ENCODE peak calls at places on chromosomes 2 and 18, in seven cellular contexts. One of them, this sample, is unnamed.

GRCh38 chr18:34128436-34128835 is 96.3 kb downstream of the NOL4 start:
- DNase-seq in adrenal gland: no peak
- DNase-seq in AG10803: peak
- DNase-seq in GM12865: no peak
- DNase-seq in heart left ventricle: no peak
- DNase-seq in cardiac fibroblast: no peak
- DNase-seq in A549: no peak
- DNase-seq in this sample: no peak

GRCh38 chr2:155846249-155846648 is 486.3 kb downstream of the NR4A2 start:
- DNase-seq in adrenal gland: no peak
- DNase-seq in A549: no peak
- DNase-seq in cardiac fibroblast: no peak
- DNase-seq in heart left ventricle: no peak
- DNase-seq in AG10803: no peak
- DNase-seq in GM12865: no peak
- DNase-seq in this sample: peak

GRCh38 chr2:152012697-152013096 is 86.1 kb downstream of the CACNB4 start:
- DNase-seq in A549: no peak
- DNase-seq in AG10803: peak
- DNase-seq in heart left ventricle: no peak
- DNase-seq in GM12865: no peak
- DNase-seq in cardiac fibroblast: no peak
- DNase-seq in adrenal gland: no peak
- DNase-seq in this sample: peak

GRCh38 chr2:212683346-212683745 is 144.7 kb upstream of the ERBB4 start:
- DNase-seq in GM12865: no peak
- DNase-seq in AG10803: peak
- DNase-seq in cardiac fibroblast: peak
- DNase-seq in adrenal gland: no peak
- DNase-seq in heart left ventricle: no peak
- DNase-seq in A549: no peak
- DNase-seq in this sample: peak

GRCh38 chr18:9612989-9613388 is 1.4 kb downstream of the PPP4R1 start:
- DNase-seq in adrenal gland: no peak
- DNase-seq in heart left ventricle: no peak
- DNase-seq in A549: no peak
- DNase-seq in cardiac fibroblast: no peak
- DNase-seq in GM12865: peak
- DNase-seq in AG10803: no peak
- DNase-seq in this sample: no peak

GRCh38 chr18:26454192-26454591 is 94.2 kb downstream of the KCTD1 start:
- DNase-seq in cardiac fibroblast: no peak
- DNase-seq in GM12865: no peak
- DNase-seq in A549: no peak
- DNase-seq in heart left ventricle: no peak
- DNase-seq in AG10803: no peak
- DNase-seq in adrenal gland: no peak
- DNase-seq in this sample: no peak

GRCh38 chr2:239339726-239340654 is 60.8 kb downstream of the HDAC4 start:
- DNase-seq in heart left ventricle: no peak
- DNase-seq in AG10803: no peak
- DNase-seq in cardiac fibroblast: no peak
- DNase-seq in adrenal gland: no peak
- DNase-seq in GM12865: peak
- DNase-seq in A549: no peak
- DNase-seq in this sample: no peak

GRCh38 chr2:3491306-3491705 is 28.0 kb downstream of the ADI1 start:
- DNase-seq in GM12865: no peak
- DNase-seq in cardiac fibroblast: no peak
- DNase-seq in heart left ventricle: no peak
- DNase-seq in AG10803: no peak
- DNase-seq in A549: no peak
- DNase-seq in adrenal gland: no peak
- DNase-seq in this sample: no peak

GRCh38 chr2:85605406-85606115 is 3.1 kb upstream of the TMEM150A start:
- DNase-seq in heart left ventricle: peak
- DNase-seq in cardiac fibroblast: peak
- DNase-seq in adrenal gland: no peak
- DNase-seq in AG10803: peak
- DNase-seq in GM12865: no peak
- DNase-seq in A549: no peak
- DNase-seq in this sample: no peak

GRCh38 chr2:238890131-238890530 is 42.2 kb downstream of the TWIST2 start:
- DNase-seq in GM12865: no peak
- DNase-seq in adrenal gland: no peak
- DNase-seq in AG10803: no peak
- DNase-seq in heart left ventricle: no peak
- DNase-seq in A549: no peak
- DNase-seq in cardiac fibroblast: no peak
- DNase-seq in this sample: no peak

GRCh38 chr18:48676756-48677368 is 138.0 kb downstream of the CTIF start:
- DNase-seq in GM12865: peak
- DNase-seq in heart left ventricle: peak
- DNase-seq in A549: peak
- DNase-seq in AG10803: peak
- DNase-seq in cardiac fibroblast: peak
- DNase-seq in adrenal gland: peak
- DNase-seq in this sample: peak

GRCh38 chr2:69717902-69718301 is 24.0 kb upstream of the ANXA4 start:
- DNase-seq in AG10803: no peak
- DNase-seq in GM12865: peak
- DNase-seq in adrenal gland: no peak
- DNase-seq in cardiac fibroblast: no peak
- DNase-seq in A549: no peak
- DNase-seq in heart left ventricle: no peak
- DNase-seq in this sample: peak

GRCh38 chr18:50301074-50301473 is 13.6 kb upstream of the CXXC1 start:
- DNase-seq in adrenal gland: no peak
- DNase-seq in A549: no peak
- DNase-seq in AG10803: no peak
- DNase-seq in heart left ventricle: no peak
- DNase-seq in cardiac fibroblast: no peak
- DNase-seq in GM12865: no peak
- DNase-seq in this sample: no peak

GRCh38 chr18:77133920-77134496 is 1.4 kb upstream of the MBP start:
- DNase-seq in heart left ventricle: peak
- DNase-seq in AG10803: peak
- DNase-seq in cardiac fibroblast: no peak
- DNase-seq in adrenal gland: peak
- DNase-seq in A549: no peak
- DNase-seq in GM12865: peak
- DNase-seq in this sample: no peak

GRCh38 chr2:25572638-25573037 is 100.7 kb downstream of the DTNB start:
- DNase-seq in adrenal gland: no peak
- DNase-seq in cardiac fibroblast: no peak
- DNase-seq in GM12865: no peak
- DNase-seq in A549: no peak
- DNase-seq in heart left ventricle: no peak
- DNase-seq in AG10803: peak
- DNase-seq in this sample: peak

GRCh38 chr18:8262221-8262620 is 347.0 kb upstream of the RAB12 start:
- DNase-seq in A549: no peak
- DNase-seq in heart left ventricle: no peak
- DNase-seq in AG10803: no peak
- DNase-seq in cardiac fibroblast: no peak
- DNase-seq in GM12865: no peak
- DNase-seq in adrenal gland: no peak
- DNase-seq in this sample: no peak

GRCh38 chr2:206082298-206082843 is 3.6 kb downstream of the INO80D start:
- DNase-seq in cardiac fibroblast: no peak
- DNase-seq in adrenal gland: no peak
- DNase-seq in A549: no peak
- DNase-seq in heart left ventricle: no peak
- DNase-seq in GM12865: peak
- DNase-seq in AG10803: no peak
- DNase-seq in this sample: no peak

GRCh38 chr2:50225021-50225928 is 806.7 kb downstream of the NRXN1 start:
- DNase-seq in GM12865: no peak
- DNase-seq in cardiac fibroblast: no peak
- DNase-seq in AG10803: no peak
- DNase-seq in adrenal gland: no peak
- DNase-seq in A549: no peak
- DNase-seq in heart left ventricle: no peak
- DNase-seq in this sample: no peak

GRCh38 chr2:176096986-176097819 is 2.4 kb upstream of the HOXD12 start:
- DNase-seq in AG10803: peak
- DNase-seq in GM12865: peak
- DNase-seq in adrenal gland: peak
- DNase-seq in heart left ventricle: peak
- DNase-seq in cardiac fibroblast: peak
- DNase-seq in A549: peak
- DNase-seq in this sample: peak

DNA sequence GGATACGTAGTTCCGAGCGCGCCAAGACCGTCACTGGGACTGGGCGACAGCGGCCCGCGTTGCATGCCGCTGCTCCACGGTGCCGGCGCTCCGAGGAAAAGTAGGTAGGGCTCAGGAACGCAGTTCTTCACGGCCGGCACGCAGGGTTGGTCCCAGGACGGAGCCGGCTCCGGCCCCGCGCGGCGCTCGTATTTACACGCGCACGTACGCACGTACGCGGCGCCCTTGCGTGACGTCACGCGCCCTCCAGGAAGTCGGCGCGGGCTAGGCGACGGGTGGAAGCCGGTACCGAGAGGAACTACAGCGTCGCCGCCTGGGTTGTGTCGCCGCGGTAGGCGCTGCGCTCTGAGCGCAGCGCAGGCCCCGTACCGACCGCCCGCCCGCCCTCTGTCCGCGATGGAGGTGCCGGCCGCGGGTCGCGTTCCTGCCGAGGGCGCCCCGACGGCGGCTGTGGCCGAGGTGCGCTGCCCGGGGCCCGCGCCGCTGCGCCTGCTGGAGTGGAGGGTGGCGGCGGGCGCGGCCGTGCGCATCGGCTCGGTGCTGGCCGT is at the start of gene CTDP1:
- DNase-seq in GM12865: peak
- DNase-seq in heart left ventricle: peak
- DNase-seq in A549: peak
- DNase-seq in AG10803: peak
- DNase-seq in cardiac fibroblast: peak
- DNase-seq in adrenal gland: peak
- DNase-seq in this sample: peak
- TF ChIP-seq CTCF in GM12865: no peak
- TF ChIP-seq CTCF in heart left ventricle: no peak
- TF ChIP-seq CTCF in A549: no peak
- TF ChIP-seq CTCF in AG10803: no peak
- TF ChIP-seq CTCF in cardiac fibroblast: no peak
- TF ChIP-seq CTCF in adrenal gland: no peak
- TF ChIP-seq CTCF in this sample: no peak

DNA sequence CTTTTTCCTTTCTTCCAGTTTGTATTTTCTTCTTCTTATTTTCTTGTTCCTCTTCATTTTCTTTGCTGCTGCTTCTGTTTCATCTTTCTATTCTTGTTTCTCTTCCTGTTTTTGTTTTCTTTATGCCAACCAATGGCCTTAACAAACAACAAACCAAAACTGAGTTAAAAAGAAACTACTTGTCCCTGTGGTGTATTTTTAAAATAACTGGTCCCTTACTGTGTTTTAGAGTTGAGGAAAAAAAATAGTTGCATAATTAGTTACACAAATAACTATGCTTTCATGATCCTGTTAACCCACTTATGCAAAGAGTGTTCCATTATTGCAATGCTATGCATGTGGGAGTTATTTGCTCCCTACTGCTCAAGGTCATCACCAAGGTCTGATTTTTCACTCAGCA is 39.6 kb upstream of the IMP4 start:
- DNase-seq in A549: no peak
- DNase-seq in heart left ventricle: no peak
- DNase-seq in adrenal gland: no peak
- DNase-seq in cardiac fibroblast: no peak
- DNase-seq in AG10803: no peak
- DNase-seq in GM12865: peak
- DNase-seq in this sample: no peak
- H3K4me3 ChIP-seq in A549: no peak
- H3K4me3 ChIP-seq in heart left ventricle: no peak
- H3K4me3 ChIP-seq in adrenal gland: no peak
- H3K4me3 ChIP-seq in cardiac fibroblast: no peak
- H3K4me3 ChIP-seq in AG10803: no peak
- H3K4me3 ChIP-seq in GM12865: no peak
- H3K4me3 ChIP-seq in this sample: no peak

DNA sequence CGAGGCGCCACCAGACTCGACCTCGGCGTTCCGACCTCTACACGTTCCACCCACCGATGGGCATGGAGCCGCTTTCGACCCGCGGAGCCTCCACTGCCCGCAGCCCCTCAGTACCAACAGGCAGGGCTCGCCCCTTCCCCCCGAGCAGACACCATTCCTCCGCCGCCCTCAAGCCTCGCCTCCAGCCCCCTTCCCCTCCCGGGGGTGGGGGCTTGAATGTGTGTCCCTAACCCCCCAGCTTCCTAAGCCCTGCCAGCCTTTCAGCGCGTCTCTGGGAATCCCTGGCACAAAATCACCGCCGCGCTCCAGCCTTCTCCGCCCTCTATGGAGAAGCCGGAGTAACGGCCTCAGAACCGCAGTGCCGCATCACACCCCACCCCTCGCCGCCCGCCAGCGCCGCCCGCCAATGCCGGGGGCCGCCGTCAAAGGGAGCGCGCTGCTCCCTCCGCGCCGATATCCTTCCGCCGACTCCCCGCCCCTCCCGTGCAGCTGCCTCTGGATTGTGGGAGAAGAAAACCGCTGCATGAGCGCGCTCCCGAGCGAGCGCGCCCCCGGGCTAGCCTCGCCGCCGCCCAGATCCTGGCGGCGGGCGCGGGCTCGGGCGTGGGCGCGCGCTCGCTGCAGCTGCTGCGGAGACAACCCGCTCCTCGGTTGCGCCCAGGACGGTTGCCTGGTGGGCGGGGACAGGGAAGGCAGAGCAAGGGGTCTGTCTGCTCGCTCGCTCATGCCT is at the start of gene CCDC88A:
- DNase-seq in A549: peak
- DNase-seq in GM12865: peak
- DNase-seq in cardiac fibroblast: peak
- DNase-seq in heart left ventricle: peak
- DNase-seq in AG10803: peak
- DNase-seq in adrenal gland: peak
- DNase-seq in this sample: peak
- TF ChIP-seq CTCF in A549: no peak
- TF ChIP-seq CTCF in GM12865: no peak
- TF ChIP-seq CTCF in cardiac fibroblast: peak
- TF ChIP-seq CTCF in heart left ventricle: peak
- TF ChIP-seq CTCF in AG10803: peak
- TF ChIP-seq CTCF in adrenal gland: no peak
- TF ChIP-seq CTCF in this sample: no peak

GRCh38 chr18:45103319-45104070 is 422.8 kb downstream of the SETBP1 start:
- DNase-seq in adrenal gland: no peak
- DNase-seq in A549: no peak
- DNase-seq in AG10803: no peak
- DNase-seq in cardiac fibroblast: no peak
- DNase-seq in GM12865: peak
- DNase-seq in heart left ventricle: no peak
- DNase-seq in this sample: no peak
- H3K4me3 ChIP-seq in adrenal gland: no peak
- H3K4me3 ChIP-seq in A549: no peak
- H3K4me3 ChIP-seq in AG10803: no peak
- H3K4me3 ChIP-seq in cardiac fibroblast: no peak
- H3K4me3 ChIP-seq in GM12865: no peak
- H3K4me3 ChIP-seq in heart left ventricle: no peak
- H3K4me3 ChIP-seq in this sample: no peak

GRCh38 chr2:80591233-80591632 is 286.7 kb upstream of the LRRTM1 start:
- DNase-seq in AG10803: no peak
- DNase-seq in cardiac fibroblast: no peak
- DNase-seq in A549: no peak
- DNase-seq in adrenal gland: no peak
- DNase-seq in heart left ventricle: no peak
- DNase-seq in GM12865: peak
- DNase-seq in this sample: no peak
- TF ChIP-seq CTCF in AG10803: no peak
- TF ChIP-seq CTCF in cardiac fibroblast: no peak
- TF ChIP-seq CTCF in A549: no peak
- TF ChIP-seq CTCF in adrenal gland: no peak
- TF ChIP-seq CTCF in heart left ventricle: no peak
- TF ChIP-seq CTCF in GM12865: no peak
- TF ChIP-seq CTCF in this sample: no peak